ENCODE peak calls at places on chromosomes 1 and 21, in four cellular contexts. C is RWPE1, T is fibroblast of lung, J is mesothelial cell of epicardium. U is an unnamed sample.

GRCh38 chr1:153434746-153435455 is 18.6 kb downstream of the S100A7A start:
- DNase-seq in C (no peak), T (no peak), J (no peak), U (no peak)

GRCh38 chr1:95793893-95794292 is 559.9 kb downstream of the RWDD3 start:
- DNase-seq in C (no peak), T (no peak), J (no peak), U (no peak)

GRCh38 chr1:153679337-153680119 is 1.0 kb downstream of the NPR1 start:
- DNase-seq in C (no peak), T (no peak), J (peak; percentile 49), U (no peak)

GRCh38 chr1:10672376-10673050 is 123.9 kb downstream of the CASZ1 start:
- DNase-seq in C (no peak), T (no peak), J (no peak), U (no peak)

GRCh38 chr1:154501423-154502065 is 475 bp upstream of the TDRD10 start:
- DNase-seq in C (no peak), T (no peak), J (no peak), U (no peak)

GRCh38 chr1:24728982-24729381 is 16.3 kb upstream of the CLIC4 start:
- DNase-seq in C (no peak), T (no peak), J (no peak), U (no peak)

GRCh38 chr1:86335906-86336305 is 60.2 kb downstream of the ODF2L start:
- DNase-seq in C (no peak), T (no peak), J (no peak), U (no peak)

GRCh38 chr1:175865041-175865766 is 121.8 kb upstream of the TNR start:
- DNase-seq in C (no peak), T (no peak), J (no peak), U (no peak)

GRCh38 chr21:35924714-35925301 is 135.5 kb downstream of the SETD4 start:
- DNase-seq in C (no peak), T (peak; percentile 93), J (no peak), U (no peak)

GRCh38 chr1:51669191-51669590 is 52.3 kb downstream of the OSBPL9 start:
- DNase-seq in C (no peak), T (no peak), J (no peak), U (no peak)

GRCh38 chr1:42861014-42861399 is 14.6 kb downstream of the ZNF691 start:
- DNase-seq in C (no peak), T (no peak), J (no peak), U (no peak)

GRCh38 chr1:64172458-64172983 is 30.9 kb upstream of the UBE2U start:
- DNase-seq in C (no peak), T (peak; percentile 91), J (no peak), U (no peak)

GRCh38 chr1:196306421-196306820 is 301.8 kb downstream of the KCNT2 start:
- DNase-seq in C (no peak), T (no peak), J (no peak), U (no peak)

GRCh38 chr1:15808955-15809354 is 1.5 kb upstream of the UQCRHL start:
- DNase-seq in C (no peak), T (no peak), J (no peak), U (no peak)

GRCh38 chr21:44303490-44303981 is 3.7 kb downstream of the PFKL start:
- DNase-seq in C (no peak), T (no peak), J (no peak), U (peak; percentile 50)

GRCh38 chr1:79312438-79312837 is 305.9 kb upstream of the ADGRL4 start:
- DNase-seq in C (no peak), T (no peak), J (no peak), U (no peak)

GRCh38 chr1:74937176-74937575 is 197.0 kb upstream of the LHX8 start:
- DNase-seq in C (no peak), T (no peak), J (no peak), U (no peak)

GRCh38 chr1:51962486-51963356 is 27.8 kb downstream of the RAB3B start:
- DNase-seq in C (no peak), T (no peak), J (no peak), U (no peak)

GRCh38 chr1:229159668-229160544 is 111.0 kb upstream of the RAB4A start:
- DNase-seq in C (no peak), T (no peak), J (no peak), U (no peak)

GRCh38 chr1:115257596-115257995 is 80.5 kb downstream of the NGF start:
- DNase-seq in C (no peak), T (no peak), J (no peak), U (no peak)

GRCh38 chr1:210600421-210601195 is 271.9 kb downstream of the HHAT start:
- DNase-seq in C (no peak), T (no peak), J (no peak), U (no peak)

GRCh38 chr1:114712987-114713386 is 3.6 kb downstream of the NRAS start:
- DNase-seq in C (no peak), T (no peak), J (no peak), U (no peak)

GRCh38 chr21:16302851-16303282 is 573.1 kb downstream of the USP25 start:
- DNase-seq in C (no peak), T (no peak), J (no peak), U (no peak)

GRCh38 chr1:31912839-31913239 is 25.3 kb downstream of the PTP4A2 start:
- DNase-seq in C (no peak), T (no peak), J (no peak), U (no peak)

GRCh38 chr1:178607718-178608408 is 95.0 kb downstream of the TEX35 start:
- DNase-seq in C (no peak), T (no peak), J (no peak), U (peak; percentile 45)

GRCh38 chr1:8351693-8352470 is 34.0 kb downstream of the SLC45A1 start:
- DNase-seq in C (peak; percentile 86), T (no peak), J (peak; percentile 60), U (peak; percentile 47)

GRCh38 chr1:13901041-13901440 is 201.1 kb downstream of the PRDM2 start:
- DNase-seq in C (no peak), T (no peak), J (no peak), U (no peak)

GRCh38 chr1:64038965-64039926 is 164.2 kb upstream of the UBE2U start:
- DNase-seq in C (peak; percentile 86), T (peak; percentile 100), J (peak; percentile 76), U (no peak)

GRCh38 chr1:165851034-165851658 is 23.7 kb downstream of the UCK2 start:
- DNase-seq in C (peak; percentile 66), T (peak; percentile 26), J (no peak), U (peak; percentile 44)

GRCh38 chr21:34736116-34736870 is 67.5 kb downstream of the CLIC6 start:
- DNase-seq in C (no peak), T (no peak), J (no peak), U (no peak)

GRCh38 chr1:73040811-73041210 is 758.5 kb upstream of the NEGR1 start:
- DNase-seq in C (no peak), T (no peak), J (no peak), U (no peak)

GRCh38 chr21:44592446-44593365 is at the start of gene KRTAP10-6:
- DNase-seq in C (no peak), T (no peak), J (peak; percentile 26), U (no peak)

GRCh38 chr1:36350659-36351171 is 27.3 kb upstream of the EVA1B start:
- DNase-seq in C (peak; percentile 82), T (peak; percentile 71), J (no peak), U (no peak)

DNA sequence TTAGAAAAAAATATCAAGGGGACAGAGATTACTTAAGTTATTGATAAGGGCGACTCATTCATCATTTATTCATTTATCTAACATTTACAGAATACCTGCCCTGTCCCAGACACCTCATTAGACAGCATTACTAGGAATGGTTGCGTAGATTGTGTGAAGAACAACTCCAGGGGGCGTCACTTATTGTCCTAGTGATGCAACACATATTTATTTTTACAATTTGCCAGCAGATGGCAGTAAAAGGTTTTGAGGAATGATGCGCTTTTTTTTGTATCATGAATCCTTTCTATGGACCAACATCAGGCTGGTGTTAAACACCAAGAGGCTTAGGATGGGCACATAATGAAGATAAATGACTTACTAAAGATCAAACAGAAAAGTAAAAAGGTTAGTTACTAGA is 5.5 kb downstream of the NCAM2 start:
- DNase-seq in C (no peak), T (peak; percentile 60), J (no peak), U (peak; percentile 1)
- TF ChIP-seq CTCF in C (peak; percentile 19), T (peak; percentile 39), J (peak; percentile 40), U (peak; percentile 60)

GRCh38 chr1:228074954-228075730 is 7.4 kb upstream of the ARF1 start:
- DNase-seq in C (no peak), T (no peak), J (no peak), U (no peak)

GRCh38 chr1:228072658-228073043 is 9.9 kb upstream of the ARF1 start:
- DNase-seq in C (no peak), T (no peak), J (no peak), U (no peak)

GRCh38 chr1:228073061-228073869 is 9.2 kb upstream of the ARF1 start:
- DNase-seq in C (no peak), T (no peak), J (no peak), U (no peak)

GRCh38 chr1:228075801-228076271 is 6.7 kb upstream of the ARF1 start:
- DNase-seq in C (no peak), T (no peak), J (no peak), U (no peak)

GRCh38 chr1:228073870-228074545 is 8.5 kb upstream of the ARF1 start:
- DNase-seq in C (no peak), T (no peak), J (no peak), U (peak; percentile 40)
- TF ChIP-seq CTCF in C (peak; percentile 49), T (no peak), J (no peak), U (peak; percentile 61)

DNA sequence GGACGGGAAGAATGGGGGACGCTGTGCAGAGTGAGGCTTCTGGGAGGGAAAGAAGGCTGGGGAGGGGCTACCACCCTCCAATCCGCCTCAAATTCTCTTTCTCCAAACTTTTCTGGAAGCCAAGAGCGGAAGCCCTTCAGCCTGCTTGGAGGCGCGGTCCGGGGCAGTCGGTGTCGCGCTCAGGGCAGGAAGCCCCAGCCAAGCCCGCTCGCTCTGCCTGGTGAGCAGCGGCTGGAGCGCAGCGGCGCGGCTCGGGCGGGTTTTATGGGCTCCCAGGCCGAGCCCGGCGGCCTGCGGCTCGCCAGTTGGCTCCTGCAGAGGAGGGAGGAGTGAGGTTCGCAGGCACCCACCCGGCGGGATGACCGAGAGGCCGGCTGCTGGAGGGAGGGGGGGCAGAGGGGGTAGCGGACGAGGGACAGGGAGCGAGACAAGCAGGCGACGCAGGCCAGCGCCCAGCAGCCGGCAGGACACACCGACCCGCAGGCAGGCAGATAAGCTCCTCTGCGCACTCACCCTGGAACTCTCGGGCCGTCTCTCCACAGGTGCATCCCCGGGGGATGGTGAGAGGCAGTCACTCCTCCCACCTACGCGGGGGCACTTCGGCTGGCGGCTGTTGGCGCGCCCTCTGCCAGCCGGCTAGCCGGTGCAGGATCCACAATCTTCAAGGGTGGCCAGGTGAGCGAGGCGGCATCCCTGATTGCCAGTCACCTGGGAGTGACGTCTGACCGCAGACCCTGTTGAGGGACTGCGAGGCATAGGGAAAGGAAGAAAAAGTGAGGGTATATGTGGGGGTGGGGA is at the start of gene AVPR1B:
- DNase-seq in C (peak; percentile 56), T (peak; percentile 8), J (peak; percentile 59), U (no peak)
- TF ChIP-seq CTCF in C (peak; percentile 24), T (no peak), J (no peak), U (no peak)

GRCh38 chr1:49435291-49435690 is 588.5 kb downstream of the AGBL4 start:
- DNase-seq in C (no peak), T (no peak), J (no peak), U (no peak)
- TF ChIP-seq CTCF in C (no peak), T (no peak), J (no peak), U (no peak)

DNA sequence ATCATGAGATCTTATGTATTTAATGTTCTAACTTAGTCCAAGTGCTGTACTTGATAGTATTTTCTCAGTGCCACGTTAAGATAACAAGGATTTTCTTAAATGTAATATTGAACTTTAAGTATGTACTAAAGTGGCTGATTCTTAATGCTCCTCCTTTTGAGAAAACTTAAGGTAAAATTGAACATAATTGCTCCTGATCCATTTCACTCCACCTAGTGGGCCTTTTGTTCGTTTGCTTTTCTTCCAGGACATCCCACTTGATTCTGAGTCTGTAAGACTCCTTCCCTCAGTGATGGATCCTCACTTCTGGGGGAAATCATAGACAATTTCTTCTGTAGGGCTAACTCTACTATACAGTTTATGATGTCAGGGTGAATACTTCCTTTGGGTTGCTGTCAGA is 173.1 kb downstream of the LMO4 start:
- DNase-seq in C (no peak), T (no peak), J (no peak), U (no peak)
- TF ChIP-seq CTCF in C (no peak), T (no peak), J (no peak), U (no peak)

U was measured in OCI-LY7.